ENCODE peak calls at places on chromosomes 6 and 20, in ten cellular contexts. N, I, W, C, U, P, L, S, T and J are unnamed samples.

GRCh38 chr6:159084493-159085091 is 39.8 kb upstream of the TAGAP start:
- ATAC-seq in N (no peak), S (no peak), P (no peak), U (no peak), L (no peak), W (no peak), T (no peak), C (peak; percentile 48), I (no peak), J (no peak)

GRCh38 chr6:117655380-117655779 is 19.9 kb upstream of the NUS1 start:
- ATAC-seq in W (peak; percentile 65), L (no peak), P (no peak), N (no peak), U (peak; percentile 69), C (no peak), T (no peak), S (no peak), I (no peak), J (no peak)

GRCh38 chr20:29689411-29690225 is 1567.8 kb upstream of the DEFB115 start:
- ATAC-seq in U (no peak), C (no peak), I (peak; percentile 57), P (no peak), W (peak; percentile 88), L (no peak), S (no peak), T (peak; percentile 46), N (no peak), J (peak; percentile 87)

GRCh38 chr6:162442675-162443074 is 284.9 kb downstream of the PRKN start:
- ATAC-seq in U (no peak), T (no peak), C (no peak), P (no peak), N (peak; percentile 74), I (peak; percentile 83), S (peak; percentile 61), L (peak; percentile 42), W (no peak), J (no peak)

GRCh38 chr6:43275782-43276179 is 22.3 kb upstream of the SLC22A7 start:
- ATAC-seq in T (peak; percentile 44), C (peak; percentile 22), I (no peak), P (no peak), U (peak; percentile 17), W (peak; percentile 32), S (no peak), L (no peak), N (no peak), J (no peak)

GRCh38 chr20:49685161-49685601 is 28.5 kb downstream of the B4GALT5 start:
- ATAC-seq in P (no peak), S (peak; percentile 73), L (no peak), C (no peak), I (peak; percentile 69), N (no peak), U (no peak), T (peak; percentile 18), W (no peak), J (peak; percentile 48)

GRCh38 chr6:160678744-160679401 is 14.8 kb upstream of the LPA start:
- ATAC-seq in C (no peak), W (no peak), N (no peak), T (no peak), S (no peak), U (no peak), L (peak; percentile 66), I (no peak), P (no peak), J (peak; percentile 24)

GRCh38 chr6:147347179-147347881 is 143.1 kb downstream of the STXBP5 start:
- ATAC-seq in W (no peak), U (no peak), T (no peak), I (no peak), S (no peak), P (no peak), L (no peak), C (no peak), N (no peak), J (no peak)

GRCh38 chr20:63058696-63059335 is 52.1 kb upstream of the BHLHE23 start:
- ATAC-seq in U (no peak), C (no peak), S (no peak), P (no peak), N (no peak), I (no peak), T (no peak), L (no peak), W (no peak), J (no peak)

GRCh38 chr20:35284992-35285805 is 627 bp upstream of the EIF6 start:
- ATAC-seq in S (peak; percentile 4), W (no peak), U (no peak), P (peak; percentile 21), L (no peak), I (peak; percentile 4), T (no peak), N (peak; percentile 8), C (no peak), J (no peak)